ENCODE peak calls at places on chromosome 20, in five cellular contexts. One of them, this sample, is unnamed.
A peak's percentile ranks its signal among the peaks of the same experiment; 100 is the strongest.

GRCh38 chr20:32577657-32578056 is 7.5 kb downstream of the NOL4L start:
- DNase-seq in A549: no peak
- DNase-seq in ovary: no peak
- DNase-seq in adrenal gland: no peak
- DNase-seq in GM12891: no peak
- DNase-seq in this sample: no peak

GRCh38 chr20:23653400-23653938 is 15.7 kb upstream of the CST3 start:
- DNase-seq in adrenal gland: no peak
- DNase-seq in ovary: no peak
- DNase-seq in GM12891: no peak
- DNase-seq in A549: no peak
- DNase-seq in this sample: no peak

GRCh38 chr20:35883778-35884540 is 70.3 kb downstream of the SCAND1 start:
- DNase-seq in A549: peak; percentile 97
- DNase-seq in ovary: peak; percentile 77
- DNase-seq in GM12891: no peak
- DNase-seq in adrenal gland: peak; percentile 82
- DNase-seq in this sample: no peak

GRCh38 chr20:41444821-41445220 is 78.2 kb upstream of the EMILIN3 start:
- DNase-seq in GM12891: no peak
- DNase-seq in ovary: no peak
- DNase-seq in adrenal gland: no peak
- DNase-seq in A549: no peak
- DNase-seq in this sample: no peak

GRCh38 chr20:58996226-58996611 is 10.8 kb downstream of the CTSZ start:
- DNase-seq in A549: no peak
- DNase-seq in GM12891: no peak
- DNase-seq in ovary: no peak
- DNase-seq in adrenal gland: no peak
- DNase-seq in this sample: no peak

GRCh38 chr20:36528176-36528874 is 13.0 kb upstream of the MYL9 start:
- DNase-seq in A549: no peak
- DNase-seq in ovary: peak; percentile 42
- DNase-seq in adrenal gland: no peak
- DNase-seq in GM12891: no peak
- DNase-seq in this sample: no peak

GRCh38 chr20:48736231-48736630 is 91.6 kb downstream of the PREX1 start:
- DNase-seq in ovary: no peak
- DNase-seq in GM12891: no peak
- DNase-seq in adrenal gland: no peak
- DNase-seq in A549: no peak
- DNase-seq in this sample: no peak

GRCh38 chr20:59718071-59718470 is 113.7 kb downstream of the PHACTR3 start:
- DNase-seq in GM12891: no peak
- DNase-seq in ovary: no peak
- DNase-seq in A549: no peak
- DNase-seq in adrenal gland: no peak
- DNase-seq in this sample: no peak

GRCh38 chr20:52204136-52204535 is 12.6 kb upstream of the ZFP64 start:
- DNase-seq in adrenal gland: no peak
- DNase-seq in ovary: no peak
- DNase-seq in A549: peak; percentile 32
- DNase-seq in GM12891: no peak
- DNase-seq in this sample: no peak

GRCh38 chr20:2806351-2806701 is 5.9 kb upstream of the CPXM1 start:
- DNase-seq in adrenal gland: no peak
- DNase-seq in ovary: no peak
- DNase-seq in A549: no peak
- DNase-seq in GM12891: no peak
- DNase-seq in this sample: no peak

GRCh38 chr20:43068482-43068881 is 121.2 kb downstream of the PTPRT start:
- DNase-seq in A549: no peak
- DNase-seq in ovary: no peak
- DNase-seq in adrenal gland: no peak
- DNase-seq in GM12891: no peak
- DNase-seq in this sample: no peak

GRCh38 chr20:38184098-38184497 is 19.0 kb upstream of the TGM2 start:
- DNase-seq in ovary: no peak
- DNase-seq in GM12891: no peak
- DNase-seq in adrenal gland: no peak
- DNase-seq in A549: peak; percentile 66
- DNase-seq in this sample: no peak

GRCh38 chr20:55790178-55790577 is 215.1 kb downstream of the CBLN4 start:
- DNase-seq in GM12891: no peak
- DNase-seq in adrenal gland: no peak
- DNase-seq in A549: no peak
- DNase-seq in ovary: no peak
- DNase-seq in this sample: no peak

GRCh38 chr20:53867741-53868351 is 202.5 kb downstream of the BCAS1 start:
- DNase-seq in ovary: no peak
- DNase-seq in adrenal gland: no peak
- DNase-seq in GM12891: no peak
- DNase-seq in A549: no peak
- DNase-seq in this sample: no peak

GRCh38 chr20:20549699-20550098 is 162.7 kb downstream of the RALGAPA2 start:
- DNase-seq in ovary: no peak
- DNase-seq in GM12891: no peak
- DNase-seq in A549: peak; percentile 17
- DNase-seq in adrenal gland: no peak
- DNase-seq in this sample: no peak

GRCh38 chr20:41064377-41064776 is 35.8 kb downstream of the TOP1 start:
- DNase-seq in ovary: no peak
- DNase-seq in GM12891: no peak
- DNase-seq in adrenal gland: no peak
- DNase-seq in A549: no peak
- DNase-seq in this sample: no peak

GRCh38 chr20:14335122-14335521 is 2.3 kb downstream of the FLRT3 start:
- DNase-seq in A549: no peak
- DNase-seq in adrenal gland: no peak
- DNase-seq in GM12891: no peak
- DNase-seq in ovary: no peak
- DNase-seq in this sample: no peak

GRCh38 chr20:21527908-21528307 is 14.0 kb upstream of the NKX2-2 start:
- DNase-seq in GM12891: no peak
- DNase-seq in adrenal gland: no peak
- DNase-seq in A549: no peak
- DNase-seq in ovary: no peak
- DNase-seq in this sample: no peak

GRCh38 chr20:38369387-38369786 is 23.1 kb downstream of the LBP start:
- DNase-seq in ovary: no peak
- DNase-seq in adrenal gland: no peak
- DNase-seq in A549: no peak
- DNase-seq in GM12891: no peak
- DNase-seq in this sample: no peak

GRCh38 chr20:23269954-23270353 is 80.6 kb upstream of the NXT1 start:
- DNase-seq in GM12891: no peak
- DNase-seq in A549: no peak
- DNase-seq in ovary: no peak
- DNase-seq in adrenal gland: no peak
- DNase-seq in this sample: no peak

GRCh38 chr20:57704245-57704644 is 5.6 kb downstream of the PMEPA1 start:
- DNase-seq in ovary: no peak
- DNase-seq in adrenal gland: no peak
- DNase-seq in A549: no peak
- DNase-seq in GM12891: no peak
- DNase-seq in this sample: no peak

GRCh38 chr20:13493143-13493542 is 145.6 kb downstream of the TASP1 start:
- DNase-seq in GM12891: no peak
- DNase-seq in ovary: no peak
- DNase-seq in adrenal gland: no peak
- DNase-seq in A549: no peak
- DNase-seq in this sample: no peak

GRCh38 chr20:32153771-32154170 is 44.3 kb downstream of the TM9SF4 start:
- DNase-seq in GM12891: no peak
- DNase-seq in A549: no peak
- DNase-seq in adrenal gland: no peak
- DNase-seq in ovary: no peak
- DNase-seq in this sample: no peak

GRCh38 chr20:35828434-35828833 is 56.6 kb downstream of the PHF20 start:
- DNase-seq in GM12891: no peak
- DNase-seq in adrenal gland: peak; percentile 67
- DNase-seq in ovary: no peak
- DNase-seq in A549: no peak
- DNase-seq in this sample: no peak

GRCh38 chr20:55172310-55173002 is 697.1 kb downstream of the DOK5 start:
- DNase-seq in adrenal gland: no peak
- DNase-seq in ovary: no peak
- DNase-seq in GM12891: no peak
- DNase-seq in A549: no peak
- DNase-seq in this sample: no peak

GRCh38 chr20:19621072-19621471 is 137.0 kb upstream of the RIN2 start:
- DNase-seq in GM12891: no peak
- DNase-seq in A549: no peak
- DNase-seq in ovary: no peak
- DNase-seq in adrenal gland: no peak
- DNase-seq in this sample: no peak

GRCh38 chr20:32507998-32508774 is 76.9 kb downstream of the NOL4L start:
- DNase-seq in ovary: no peak
- DNase-seq in adrenal gland: peak; percentile 50
- DNase-seq in A549: no peak
- DNase-seq in GM12891: no peak
- DNase-seq in this sample: no peak

GRCh38 chr20:1813101-1813529 is 82.1 kb upstream of the SIRPA start:
- DNase-seq in ovary: no peak
- DNase-seq in GM12891: no peak
- DNase-seq in adrenal gland: peak; percentile 90
- DNase-seq in A549: peak; percentile 86
- DNase-seq in this sample: no peak

GRCh38 chr20:25203891-25204320 is 8.4 kb downstream of the ENTPD6 start:
- DNase-seq in A549: no peak
- DNase-seq in ovary: no peak
- DNase-seq in adrenal gland: no peak
- DNase-seq in GM12891: no peak
- DNase-seq in this sample: no peak

GRCh38 chr20:34300809-34301586 is 2.2 kb downstream of the AHCY start:
- DNase-seq in A549: no peak
- DNase-seq in adrenal gland: peak; percentile 27
- DNase-seq in GM12891: no peak
- DNase-seq in ovary: no peak
- DNase-seq in this sample: no peak

GRCh38 chr20:34299925-34300806 is 3.0 kb downstream of the AHCY start:
- DNase-seq in GM12891: no peak
- DNase-seq in A549: no peak
- DNase-seq in adrenal gland: no peak
- DNase-seq in ovary: no peak
- DNase-seq in this sample: no peak

GRCh38 chr20:34302312-34302722 is 838 bp downstream of the AHCY start:
- DNase-seq in ovary: no peak
- DNase-seq in GM12891: no peak
- DNase-seq in A549: no peak
- DNase-seq in adrenal gland: no peak
- DNase-seq in this sample: no peak

GRCh38 chr20:34301587-34302311 is 1.4 kb downstream of the AHCY start:
- DNase-seq in GM12891: no peak
- DNase-seq in ovary: peak; percentile 36
- DNase-seq in A549: no peak
- DNase-seq in adrenal gland: no peak
- DNase-seq in this sample: no peak

DNA sequence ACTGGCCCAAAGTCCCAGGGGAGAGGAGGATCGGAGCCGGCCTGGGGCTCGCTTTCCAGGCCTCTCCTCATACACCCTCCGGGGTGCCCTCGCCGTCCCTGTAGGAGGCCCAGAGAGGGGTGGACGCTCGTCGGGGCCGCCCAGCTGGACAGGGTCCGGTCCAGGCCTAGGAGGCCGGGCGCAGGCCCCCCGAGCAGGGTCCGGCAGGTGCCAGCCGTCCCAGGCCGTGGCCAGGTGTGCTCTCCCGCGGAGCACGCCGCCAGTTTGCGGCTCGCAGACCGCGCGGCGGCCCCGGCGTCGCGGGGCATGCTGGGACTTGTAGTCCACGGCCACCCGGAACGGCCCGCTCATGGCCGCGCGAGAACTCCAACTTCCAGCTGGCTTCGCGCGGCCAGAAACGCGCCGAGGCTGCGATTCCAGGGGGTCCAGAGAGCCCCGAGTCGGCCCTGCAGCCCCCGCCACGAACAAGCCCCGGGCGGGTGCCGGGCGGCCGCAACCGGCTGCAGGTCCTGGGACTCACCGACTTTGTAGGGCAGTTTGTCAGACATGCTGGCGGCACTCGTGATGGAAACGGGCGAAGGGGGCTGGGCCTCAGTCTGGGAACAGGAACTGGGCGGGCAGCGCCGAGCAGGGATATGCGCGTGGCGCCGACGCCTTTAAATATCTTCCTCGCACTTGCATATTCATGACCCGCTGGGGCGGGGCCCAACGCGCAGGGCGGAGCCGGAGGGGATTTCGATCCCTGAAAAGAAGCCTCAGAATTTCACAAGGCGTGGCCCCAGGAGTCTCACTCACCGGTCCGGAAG is at the start of gene AHCY:
- DNase-seq in GM12891: peak; percentile 97
- DNase-seq in A549: peak; percentile 98
- DNase-seq in ovary: peak; percentile 93
- DNase-seq in adrenal gland: peak; percentile 99
- DNase-seq in this sample: peak; percentile 95
- TF ChIP-seq POLR2A in GM12891: peak; percentile 59
- TF ChIP-seq POLR2A in A549: peak; percentile 89
- TF ChIP-seq POLR2A in ovary: peak; percentile 63
- TF ChIP-seq POLR2A in adrenal gland: peak; percentile 71
- TF ChIP-seq POLR2A in this sample: peak; percentile 75

GRCh38 chr20:11891081-11891826 is 26.4 kb upstream of the BTBD3 start:
- DNase-seq in ovary: peak; percentile 76
- DNase-seq in GM12891: peak; percentile 11
- DNase-seq in adrenal gland: peak; percentile 49
- DNase-seq in A549: peak; percentile 43
- DNase-seq in this sample: no peak

GRCh38 chr20:11891827-11892521 is 25.7 kb upstream of the BTBD3 start:
- DNase-seq in adrenal gland: peak; percentile 81
- DNase-seq in A549: peak; percentile 77
- DNase-seq in ovary: peak; percentile 43
- DNase-seq in GM12891: peak; percentile 7
- DNase-seq in this sample: no peak

GRCh38 chr20:11888648-11889047 is 29.0 kb upstream of the BTBD3 start:
- DNase-seq in adrenal gland: no peak
- DNase-seq in GM12891: no peak
- DNase-seq in ovary: no peak
- DNase-seq in A549: no peak
- DNase-seq in this sample: no peak

GRCh38 chr20:11894072-11894471 is 23.6 kb upstream of the BTBD3 start:
- DNase-seq in GM12891: no peak
- DNase-seq in A549: no peak
- DNase-seq in adrenal gland: peak; percentile 5
- DNase-seq in ovary: no peak
- DNase-seq in this sample: no peak

GRCh38 chr20:11890331-11891080 is 27.2 kb upstream of the BTBD3 start:
- DNase-seq in GM12891: peak; percentile 16
- DNase-seq in ovary: peak; percentile 90
- DNase-seq in A549: peak; percentile 93
- DNase-seq in adrenal gland: peak; percentile 95
- DNase-seq in this sample: peak; percentile 5
- TF ChIP-seq POLR2A in GM12891: no peak
- TF ChIP-seq POLR2A in ovary: peak; percentile 58
- TF ChIP-seq POLR2A in A549: peak; percentile 81
- TF ChIP-seq POLR2A in adrenal gland: peak; percentile 91
- TF ChIP-seq POLR2A in this sample: no peak

GRCh38 chr20:45341939-45342862 is 6.0 kb downstream of the SDC4 start:
- DNase-seq in adrenal gland: peak; percentile 93
- DNase-seq in ovary: peak; percentile 45
- DNase-seq in GM12891: no peak
- DNase-seq in A549: no peak
- DNase-seq in this sample: no peak
- TF ChIP-seq POLR2A in adrenal gland: peak; percentile 96
- TF ChIP-seq POLR2A in ovary: no peak
- TF ChIP-seq POLR2A in GM12891: no peak
- TF ChIP-seq POLR2A in A549: no peak
- TF ChIP-seq POLR2A in this sample: no peak

GRCh38 chr20:62476074-62476838 is 461 bp upstream of the GATA5 start:
- DNase-seq in ovary: no peak
- DNase-seq in A549: peak; percentile 48
- DNase-seq in adrenal gland: peak; percentile 77
- DNase-seq in GM12891: no peak
- DNase-seq in this sample: no peak
- TF ChIP-seq POLR2A in ovary: no peak
- TF ChIP-seq POLR2A in A549: peak; percentile 24
- TF ChIP-seq POLR2A in adrenal gland: peak; percentile 64
- TF ChIP-seq POLR2A in GM12891: no peak
- TF ChIP-seq POLR2A in this sample: no peak

This sample was measured in GM12892.